ENCODE peak calls at places on chromosomes 7 and 10, in six cellular contexts. C, Z, B, T, V and O are unnamed samples.
A peak's percentile ranks its signal among the peaks of the same experiment; 100 is the strongest.

GRCh38 chr10:13801907-13802288 is 215.1 kb downstream of the PRPF18 start:
- DNase-seq in V (no peak), B (no peak), T (no peak), C (no peak), Z (no peak), O (no peak)

GRCh38 chr10:76026931-76027330 is 595.5 kb downstream of the LRMDA start:
- DNase-seq in Z (no peak), V (no peak), T (no peak), B (no peak), C (no peak), O (no peak)

GRCh38 chr7:94205529-94205928 is 189.2 kb upstream of the COL1A2 start:
- DNase-seq in B (no peak), Z (no peak), V (no peak), C (no peak), T (no peak), O (no peak)

GRCh38 chr7:27940341-27940740 is 200.4 kb downstream of the TAX1BP1 start:
- DNase-seq in T (no peak), C (no peak), Z (no peak), V (no peak), B (no peak), O (no peak)

GRCh38 chr7:71784781-71785180 is 627.4 kb downstream of the CALN1 start:
- DNase-seq in C (no peak), Z (no peak), B (no peak), V (no peak), T (no peak), O (no peak)

GRCh38 chr10:121598261-121599249 is at the start of gene FGFR2:
- DNase-seq in B (peak; percentile 81), T (peak; percentile 87), C (peak; percentile 87), V (peak; percentile 81), Z (no peak), O (peak; percentile 91)

GRCh38 chr7:79320741-79321473 is 132.6 kb downstream of the MAGI2 start:
- DNase-seq in T (no peak), C (no peak), Z (no peak), V (no peak), B (no peak), O (no peak)

GRCh38 chr7:381211-382117 is 91.5 kb downstream of the FOXL3 start:
- DNase-seq in B (peak; percentile 16), T (no peak), C (peak; percentile 11), V (no peak), Z (no peak), O (no peak)

GRCh38 chr10:53230651-53231050 is 458.1 kb upstream of the MBL2 start:
- DNase-seq in B (no peak), V (no peak), T (no peak), C (no peak), Z (no peak), O (no peak)

GRCh38 chr7:55537458-55537825 is 34.9 kb downstream of the VOPP1 start:
- DNase-seq in V (no peak), Z (no peak), C (no peak), T (no peak), B (no peak), O (no peak)

GRCh38 chr10:130795819-130796218 is 515.7 kb downstream of the TCERG1L start:
- DNase-seq in C (no peak), V (no peak), T (no peak), B (no peak), Z (no peak), O (no peak)

GRCh38 chr10:71860243-71861029 is 9.4 kb upstream of the PSAP start:
- DNase-seq in T (peak; percentile 87), B (peak; percentile 95), V (peak; percentile 96), C (peak; percentile 95), Z (peak; percentile 51), O (peak; percentile 97)

GRCh38 chr10:49220679-49221078 is 32.5 kb upstream of the TMEM273 start:
- DNase-seq in C (no peak), T (no peak), Z (no peak), B (no peak), V (no peak), O (no peak)

GRCh38 chr7:51186531-51186930 is 130.1 kb downstream of the COBL start:
- DNase-seq in B (no peak), C (no peak), V (no peak), Z (no peak), T (peak; percentile 46), O (no peak)

GRCh38 chr10:121658111-121658510 is 59.9 kb upstream of the FGFR2 start:
- DNase-seq in C (no peak), Z (no peak), V (no peak), B (no peak), T (no peak), O (no peak)

GRCh38 chr10:132272061-132272766 is 35.5 kb downstream of the STK32C start:
- DNase-seq in B (no peak), T (no peak), C (peak; percentile 43), V (peak; percentile 50), Z (no peak), O (no peak)

GRCh38 chr7:2012044-2012900 is 220.5 kb downstream of the MAD1L1 start:
- DNase-seq in C (peak; percentile 10), V (peak; percentile 43), Z (no peak), B (no peak), T (no peak), O (no peak)

GRCh38 chr7:93310346-93310745 is 78.2 kb downstream of the VPS50 start:
- DNase-seq in B (no peak), V (no peak), Z (no peak), T (no peak), C (no peak), O (no peak)

GRCh38 chr7:1678571-1679325 is 8.7 kb downstream of the ELFN1 start:
- DNase-seq in V (peak; percentile 47), T (no peak), Z (no peak), C (no peak), B (no peak), O (no peak)

GRCh38 chr7:107891619-107892366 is 810 bp downstream of the DLD start:
- DNase-seq in Z (no peak), B (no peak), T (no peak), V (no peak), C (no peak), O (no peak)

GRCh38 chr7:129560831-129561230 is 50.7 kb upstream of the NRF1 start:
- DNase-seq in V (no peak), B (no peak), Z (no peak), T (no peak), C (no peak), O (no peak)

GRCh38 chr10:127405221-127405620 is 143.9 kb upstream of the NPS start:
- DNase-seq in V (no peak), T (no peak), B (no peak), C (no peak), Z (no peak), O (no peak)

GRCh38 chr7:151661556-151661955 is 141.9 kb upstream of the RHEB start:
- DNase-seq in V (no peak), T (no peak), Z (no peak), C (no peak), B (no peak), O (peak; percentile 63)

GRCh38 chr7:151664268-151664667 is 144.6 kb upstream of the RHEB start:
- DNase-seq in V (peak; percentile 18), C (no peak), B (no peak), T (no peak), Z (no peak), O (no peak)

GRCh38 chr7:151660141-151660540 is 140.4 kb upstream of the RHEB start:
- DNase-seq in T (no peak), Z (no peak), V (no peak), C (no peak), B (no peak), O (no peak)

GRCh38 chr7:151663382-151664100 is 143.8 kb upstream of the RHEB start:
- DNase-seq in Z (no peak), T (no peak), V (no peak), C (no peak), B (no peak), O (no peak)

GRCh38 chr7:151662291-151662690 is 142.6 kb upstream of the RHEB start:
- DNase-seq in B (no peak), T (no peak), C (no peak), V (no peak), Z (no peak), O (no peak)
- H3K27ac ChIP-seq in B (no peak overlapping the region), T (no peak overlapping the region), C (no peak overlapping the region), V (no peak overlapping the region), Z (no peak overlapping the region), O (peak overlapping the region; percentile 58)

GRCh38 chr10:6229290-6229689 is 26.6 kb downstream of the PFKFB3 start:
- DNase-seq in Z (no peak), T (no peak), C (no peak), B (no peak), V (no peak), O (no peak)
- H3K36me3 ChIP-seq in Z (peaks cover 100% of the 10 kb centered on the region), T (peaks cover 10% of the 10 kb centered on the region), C (no peaks in the 10 kb centered on the region), B (peaks cover 3% of the 10 kb centered on the region), V (peaks cover 98% of the 10 kb centered on the region), O (peaks cover 16% of the 10 kb centered on the region)

GRCh38 chr7:126668367-126668752 is 584.4 kb downstream of the GRM8 start:
- DNase-seq in T (no peak), V (no peak), Z (no peak), C (no peak), B (no peak), O (no peak)

GRCh38 chr7:126662826-126663225 is 589.9 kb downstream of the GRM8 start:
- DNase-seq in T (no peak), Z (no peak), C (no peak), B (no peak), V (no peak), O (no peak)

DNA sequence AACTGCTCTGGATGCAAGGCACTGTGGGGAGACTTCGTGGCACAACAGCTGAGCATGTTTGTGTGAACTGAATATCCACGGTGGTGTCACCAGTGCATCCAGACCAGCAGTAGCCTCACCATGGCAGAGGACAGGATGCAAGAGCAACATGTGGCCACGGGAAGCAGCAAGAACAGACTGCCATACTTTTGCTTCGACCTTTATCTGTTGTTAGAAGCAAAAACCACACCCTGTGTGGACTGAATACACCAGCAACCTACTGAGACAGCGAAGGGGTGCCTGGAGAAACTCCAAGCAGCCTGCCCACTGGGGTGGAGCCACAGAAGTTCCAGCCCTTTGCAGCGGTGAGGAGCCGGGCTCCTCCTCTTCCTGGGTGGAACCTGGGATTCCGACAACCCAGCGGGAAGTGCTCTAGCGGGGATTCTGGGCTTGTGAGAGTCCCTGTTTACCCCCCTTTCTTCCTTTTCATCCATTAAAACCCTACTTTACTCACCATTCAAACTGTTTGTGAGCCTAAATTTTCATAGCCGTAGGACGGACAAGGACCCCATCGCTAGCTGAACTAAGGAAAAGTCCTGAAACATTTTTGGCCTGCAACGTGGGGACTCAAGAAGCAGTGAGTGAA is 584.9 kb downstream of the GRM8 start:
- DNase-seq in T (no peak), Z (no peak), C (no peak), V (no peak), B (no peak), O (no peak)
- TF ChIP-seq POLR2A in T (no peak), Z (no peak), C (no peak), V (no peak), B (no peak), O (no peak)

GRCh38 chr10:125026036-125026931 is 84.4 kb downstream of the ZRANB1 start:
- DNase-seq in V (no peak), B (no peak), Z (no peak), T (no peak), C (no peak), O (no peak)

GRCh38 chr10:125023269-125023668 is 81.3 kb downstream of the ZRANB1 start:
- DNase-seq in C (no peak), V (no peak), B (no peak), Z (no peak), T (no peak), O (no peak)

GRCh38 chr10:125023862-125024495 is 82.1 kb downstream of the ZRANB1 start:
- DNase-seq in B (no peak), Z (no peak), V (no peak), C (peak; percentile 78), T (peak; percentile 69), O (no peak)

GRCh38 chr10:125025341-125025740 is 83.4 kb downstream of the ZRANB1 start:
- DNase-seq in T (no peak), V (no peak), C (no peak), B (no peak), Z (no peak), O (no peak)

GRCh38 chr10:125024496-125025234 is 82.7 kb downstream of the ZRANB1 start:
- DNase-seq in Z (no peak), B (no peak), C (no peak), T (no peak), V (no peak), O (no peak)
- H3K27ac ChIP-seq in Z (peak overlapping the region; percentile 8), B (no peak overlapping the region), C (no peak overlapping the region), T (no peak overlapping the region), V (peak overlapping the region; percentile 16), O (no peak overlapping the region)